ENCODE peak calls at places on chromosomes 7 and 10, in eight cellular contexts. Z, O, X, S, Y, W, H and V are unnamed samples. For H3K4me1 and H3K9me3, the result is how much of the 10 kb centered on the place peaks cover.

GRCh38 chr10:88810196-88810961 is 7.8 kb downstream of the LIPM start:
- DNase-seq in Z (peak), O (peak), X (peak), S (peak), Y (no peak), W (peak), H (peak), V (peak)

GRCh38 chr7:134315679-134316538 is 821 bp downstream of the SLC35B4 start:
- DNase-seq in Z (peak), O (no peak), X (peak), S (peak), Y (no peak), W (peak), H (peak), V (peak)

GRCh38 chr7:94696981-94697670 is 41.2 kb upstream of the SGCE start:
- DNase-seq in Z (peak), O (peak), X (peak), S (peak), Y (no peak), W (no peak), H (peak), V (peak)

GRCh38 chr7:3968234-3968633 is 667.2 kb downstream of the SDK1 start:
- DNase-seq in Z (no peak), O (no peak), X (no peak), S (no peak), Y (no peak), W (no peak), H (no peak), V (no peak)

GRCh38 chr10:77737608-77738007 is 100.0 kb upstream of the KCNMA1 start:
- DNase-seq in Z (no peak), O (peak), X (peak), S (peak), Y (no peak), W (no peak), H (peak), V (peak)

GRCh38 chr10:79314761-79315601 is 32.3 kb upstream of the PPIF start:
- DNase-seq in Z (no peak), O (no peak), X (no peak), S (peak), Y (no peak), W (no peak), H (peak), V (no peak)

GRCh38 chr10:50392966-50393718 is 141.8 kb upstream of the ASAH2 start:
- DNase-seq in Z (peak), O (no peak), X (peak), S (no peak), Y (no peak), W (no peak), H (peak), V (peak)

GRCh38 chr7:39686261-39686924 is 63.0 kb downstream of the RALA start:
- DNase-seq in Z (no peak), O (no peak), X (peak), S (peak), Y (no peak), W (no peak), H (no peak), V (peak)

GRCh38 chr10:49619613-49620012 is 5.8 kb downstream of the CHAT start:
- DNase-seq in Z (no peak), O (no peak), X (no peak), S (no peak), Y (no peak), W (peak), H (no peak), V (no peak)

GRCh38 chr10:100620087-100620835 is 84.5 kb downstream of the HIF1AN start:
- DNase-seq in Z (no peak), O (no peak), X (no peak), S (no peak), Y (no peak), W (no peak), H (no peak), V (no peak)

DNA sequence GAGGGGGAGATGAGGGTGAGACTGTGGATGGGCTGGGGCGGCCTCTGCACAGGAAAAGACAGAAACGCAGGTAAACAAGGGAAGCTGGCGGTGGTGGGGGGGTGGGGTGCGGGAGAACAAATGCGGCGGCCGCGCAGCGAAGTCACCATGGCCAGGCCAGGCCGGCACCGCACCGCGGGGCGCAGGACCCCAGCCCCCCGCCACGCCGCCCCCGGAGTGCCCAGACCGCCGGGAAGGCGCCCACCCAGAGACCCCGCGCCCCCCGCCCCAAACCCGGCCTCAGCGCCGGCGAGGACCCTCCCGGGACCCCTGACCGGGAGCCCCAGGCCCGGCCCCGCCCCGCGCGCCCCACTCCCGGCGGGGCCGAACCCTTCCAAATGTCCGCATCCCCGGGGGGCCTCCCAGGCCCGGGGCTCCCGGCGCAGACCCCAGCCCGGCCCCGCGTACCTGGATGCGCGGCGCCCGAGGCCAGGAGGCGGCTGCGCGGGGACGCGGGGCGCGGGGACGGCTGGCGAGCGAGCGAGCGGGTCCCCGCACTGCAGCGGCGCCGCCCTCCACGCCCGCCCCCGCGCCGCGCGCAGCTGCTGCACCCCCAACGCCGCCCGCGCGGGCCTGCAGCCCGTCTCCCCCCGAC is 14.4 kb upstream of the DNAAF5 start:
- DNase-seq in Z (peak), O (no peak), X (no peak), S (peak), Y (no peak), W (no peak), H (no peak), V (no peak)
- TF ChIP-seq EZH2 in Z (no peak), O (no peak), X (no peak), S (no peak), Y (no peak), W (no peak), H (no peak), V (no peak)

DNA sequence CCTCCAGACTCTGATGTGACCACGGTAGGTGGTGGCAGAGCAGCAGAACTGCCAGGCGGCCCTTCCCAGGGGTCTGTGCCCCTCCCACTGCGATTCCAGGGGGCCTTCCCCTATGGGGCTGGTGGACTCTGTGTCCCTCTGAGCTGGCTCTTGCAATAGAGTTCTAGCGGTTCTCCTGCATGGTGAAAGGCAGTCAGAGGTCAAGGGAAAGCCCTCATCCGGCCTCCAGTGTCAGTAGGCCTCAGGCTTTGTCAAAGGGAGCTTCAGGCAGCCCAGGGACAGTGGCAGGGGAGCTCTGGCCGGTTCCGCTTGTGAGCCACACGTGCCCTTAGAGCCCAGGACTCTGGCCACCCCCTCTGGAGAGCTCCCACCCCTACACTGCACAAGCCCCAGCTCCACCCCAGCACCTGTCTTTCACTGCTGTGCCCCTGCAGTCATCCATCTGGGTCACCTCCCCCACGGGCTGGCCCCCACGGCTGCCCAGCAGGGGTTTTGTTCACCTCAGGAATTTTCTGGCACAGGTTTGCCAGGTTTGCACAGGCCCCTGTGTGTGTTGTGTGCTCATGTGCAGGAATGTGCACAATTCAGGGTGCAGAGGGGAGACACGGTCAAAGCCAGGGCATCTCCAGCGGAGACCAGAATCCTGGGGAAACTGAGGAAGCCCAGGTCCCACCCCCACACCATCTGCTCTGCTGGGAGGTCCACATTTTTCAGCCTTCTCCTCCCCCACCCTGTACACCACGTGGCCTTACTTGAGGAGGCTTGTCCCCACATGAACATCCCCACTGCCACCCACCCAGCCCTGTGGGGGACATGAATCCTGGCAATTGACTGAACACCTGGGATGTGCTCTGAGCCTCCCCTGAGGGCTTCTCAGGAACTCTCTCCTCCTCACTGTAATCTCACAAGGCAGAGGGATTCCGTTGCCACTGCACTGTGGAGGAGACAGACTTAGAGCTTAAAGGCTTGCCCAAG is 23.8 kb downstream of the C10orf105 start:
- DNase-seq in Z (no peak), O (no peak), X (no peak), S (no peak), Y (no peak), W (peak), H (no peak), V (no peak)
- H3K4me1 ChIP-seq in Z (under half), O (under half), X (under half), S (under half), Y (under half), W (under half), H (under half), V (under half)

GRCh38 chr7:157885140-157885539 is 548.3 kb downstream of the DNAJB6 start:
- DNase-seq in Z (no peak), O (no peak), X (no peak), S (no peak), Y (no peak), W (no peak), H (no peak), V (no peak)
- H3K9me3 ChIP-seq in Z (under half), O (under half), X (under half), S (under half), Y (under half), W (under half), H (under half), V (under half)

DNA sequence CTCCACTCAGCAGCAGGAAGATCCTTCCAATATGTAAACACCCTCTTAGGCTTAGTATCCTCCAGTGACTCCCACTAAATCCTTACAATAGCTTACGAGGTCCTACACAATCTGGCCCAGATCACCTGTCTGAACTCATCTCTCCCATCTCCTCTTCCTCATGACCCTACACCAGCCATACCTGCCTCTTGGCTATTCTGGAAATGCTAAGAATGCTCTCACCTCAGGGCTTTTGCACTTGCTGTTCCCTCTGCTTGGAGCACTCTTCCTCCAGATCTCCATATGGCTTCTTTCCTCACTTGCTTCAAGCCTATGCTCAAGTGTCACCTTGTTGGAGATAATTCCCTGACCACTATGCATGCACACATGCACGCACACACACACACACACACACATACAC is 50.8 kb upstream of the FRMD4A start:
- DNase-seq in Z (no peak), O (no peak), X (no peak), S (no peak), Y (no peak), W (no peak), H (no peak), V (no peak)
- TF ChIP-seq EZH2 in Z (no peak), O (no peak), X (no peak), S (no peak), Y (no peak), W (no peak), H (no peak), V (no peak)

GRCh38 chr7:50660830-50661175 is 95.6 kb upstream of the DDC start:
- DNase-seq in Z (no peak), O (no peak), X (no peak), S (no peak), Y (peak), W (no peak), H (no peak), V (no peak)
- H3K4me1 ChIP-seq in Z (under half), O (under half), X (under half), S (under half), Y (under half), W (under half), H (under half), V (under half)

GRCh38 chr7:64999165-65000004 is 7.1 kb downstream of the ERV3-1 start:
- DNase-seq in Z (peak), O (no peak), X (peak), S (no peak), Y (no peak), W (peak), H (peak), V (peak)
- H3K9me3 ChIP-seq in Z (under half), O (under half), X (under half), S (under half), Y (under half), W (half or more), H (under half), V (under half)

GRCh38 chr10:6580279-6581029 is 378 bp upstream of the PRKCQ start:
- DNase-seq in Z (peak), O (peak), X (peak), S (peak), Y (peak), W (peak), H (no peak), V (peak)
- TF ChIP-seq EZH2 in Z (no peak), O (no peak), X (no peak), S (no peak), Y (no peak), W (no peak), H (no peak), V (no peak)

DNA sequence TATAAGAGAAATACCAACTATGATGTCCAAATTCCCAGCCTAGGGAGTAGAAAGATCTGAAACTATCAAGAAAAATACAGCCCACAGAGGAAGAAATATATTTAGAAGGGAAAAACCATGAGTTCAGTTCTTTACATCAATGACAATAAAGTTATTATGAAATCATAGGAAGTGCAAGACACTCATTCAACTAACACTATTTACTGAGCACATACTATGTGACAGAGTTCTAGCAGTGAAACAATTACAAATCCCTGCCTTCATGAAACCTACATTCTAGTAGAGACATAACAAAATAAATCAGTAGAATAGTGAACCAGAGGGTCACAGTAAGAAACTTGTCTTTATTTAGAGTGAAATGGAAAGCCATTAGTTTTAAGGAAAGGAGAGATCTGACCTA is 2.1 kb downstream of the NDUFA5 start:
- DNase-seq in Z (no peak), O (no peak), X (no peak), S (no peak), Y (no peak), W (no peak), H (no peak), V (no peak)
- H3K4me1 ChIP-seq in Z (under half), O (under half), X (under half), S (under half), Y (under half), W (under half), H (under half), V (under half)

DNA sequence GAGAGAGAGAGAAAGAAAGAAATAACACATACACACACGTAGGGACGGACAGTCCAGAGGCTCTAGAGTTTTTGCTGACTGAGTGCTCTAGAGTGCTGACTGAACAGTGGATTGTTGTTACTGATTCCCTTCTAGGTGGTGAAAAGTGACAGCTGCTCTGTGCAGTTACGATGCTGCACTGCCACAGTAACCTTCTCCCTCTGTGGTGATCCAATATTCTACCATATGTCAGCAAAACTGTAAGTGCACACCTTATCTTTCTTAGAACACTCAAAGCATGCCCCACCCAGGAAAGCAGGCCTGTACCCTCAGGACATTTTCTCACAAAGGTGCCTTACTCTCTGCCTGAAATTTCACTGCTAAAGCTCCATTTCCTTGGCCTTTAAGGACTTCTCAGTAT is 1023.5 kb downstream of the TYW1 start:
- DNase-seq in Z (no peak), O (no peak), X (no peak), S (no peak), Y (no peak), W (no peak), H (no peak), V (no peak)
- H3K9me3 ChIP-seq in Z (under half), O (under half), X (under half), S (under half), Y (under half), W (under half), H (under half), V (under half)

GRCh38 chr10:75392744-75393143 is 8.8 kb downstream of the ZNF503 start:
- DNase-seq in Z (no peak), O (no peak), X (no peak), S (no peak), Y (no peak), W (no peak), H (no peak), V (no peak)

GRCh38 chr10:75396861-75397570 is 4.5 kb downstream of the ZNF503 start:
- DNase-seq in Z (peak), O (no peak), X (no peak), S (peak), Y (peak), W (no peak), H (peak), V (peak)

GRCh38 chr10:75397571-75397921 is 4.0 kb downstream of the ZNF503 start:
- DNase-seq in Z (no peak), O (no peak), X (no peak), S (peak), Y (no peak), W (no peak), H (peak), V (peak)

GRCh38 chr10:75395955-75396860 is 5.4 kb downstream of the ZNF503 start:
- DNase-seq in Z (peak), O (no peak), X (no peak), S (peak), Y (peak), W (no peak), H (peak), V (peak)

DNA sequence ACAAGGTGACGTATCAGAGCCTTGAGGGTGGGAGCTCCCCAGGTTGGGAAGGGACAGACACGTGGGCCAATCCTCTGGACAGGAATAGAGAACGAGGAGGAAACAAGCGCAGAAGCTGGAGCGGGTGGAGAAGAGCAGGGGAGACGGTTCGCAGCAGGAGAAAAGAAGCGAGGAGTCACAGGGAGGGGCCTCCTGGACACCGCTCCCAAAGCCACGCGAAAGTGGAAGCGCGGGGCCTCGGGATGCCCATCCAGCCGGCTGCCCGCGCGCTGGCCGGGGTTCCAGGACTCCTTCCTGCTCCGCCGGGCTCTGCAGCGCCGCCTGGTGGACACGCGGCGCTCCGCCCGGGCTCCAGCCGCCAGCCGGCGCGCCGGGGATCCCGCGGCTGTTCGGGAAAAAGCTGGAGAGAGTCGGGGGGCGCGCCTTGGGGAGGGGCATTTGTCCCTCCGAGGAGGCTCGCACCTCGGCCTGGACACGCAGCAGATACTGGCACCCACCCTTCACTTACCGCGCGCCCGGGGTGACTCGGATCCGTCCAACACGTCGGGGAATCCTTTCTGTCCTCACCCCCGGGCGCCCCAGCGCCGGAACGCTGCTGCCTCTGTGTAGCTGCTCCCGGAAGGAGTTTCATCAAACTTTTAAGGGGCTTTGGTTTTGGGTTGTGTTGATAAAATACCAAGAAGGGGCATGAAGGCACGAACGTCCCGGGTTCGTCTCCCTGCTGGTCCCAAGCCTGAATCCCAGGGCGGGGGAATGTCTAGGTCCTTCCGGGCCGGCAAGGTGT is 6.2 kb downstream of the ZNF503 start:
- DNase-seq in Z (peak), O (no peak), X (no peak), S (peak), Y (peak), W (peak), H (peak), V (peak)
- TF ChIP-seq EZH2 in Z (no peak), O (no peak), X (no peak), S (no peak), Y (no peak), W (no peak), H (no peak), V (no peak)